ENCODE peak calls at places on chromosomes 7 and 10, in six cellular contexts. Z is endothelial cell of umbilical vein, V is HepG2, Q is WTC11, W is H1, S is K562. E is an unnamed sample.

GRCh38 chr10:32377458-32378370 is 30.8 kb upstream of the EPC1 start:
- DNase-seq in Z (peak), V (peak), Q (no peak), W (no peak), S (peak), E (no peak)

GRCh38 chr7:43639858-43640491 is 57.1 kb downstream of the STK17A start:
- DNase-seq in Z (peak), V (peak), Q (no peak), W (no peak), S (no peak), E (peak)

GRCh38 chr10:47261121-47261520 is 38.9 kb upstream of the GDF10 start:
- DNase-seq in Z (no peak), V (no peak), Q (no peak), W (peak), S (no peak), E (no peak)

GRCh38 chr7:104207348-104207730 is 474 bp downstream of the ORC5 start:
- DNase-seq in Z (peak), V (peak), Q (no peak), W (no peak), S (peak), E (no peak)

GRCh38 chr7:11492307-11492706 is 339.7 kb downstream of the THSD7A start:
- DNase-seq in Z (peak), V (no peak), Q (no peak), W (no peak), S (no peak), E (no peak)

GRCh38 chr7:126485791-126486190 is 767.0 kb downstream of the GRM8 start:
- DNase-seq in Z (no peak), V (no peak), Q (no peak), W (no peak), S (no peak), E (no peak)

GRCh38 chr10:3757638-3758490 is 27.1 kb downstream of the KLF6 start:
- DNase-seq in Z (no peak), V (no peak), Q (no peak), W (no peak), S (no peak), E (no peak)

GRCh38 chr10:47255033-47255813 is 44.8 kb upstream of the GDF10 start:
- DNase-seq in Z (no peak), V (no peak), Q (no peak), W (peak), S (no peak), E (no peak)

GRCh38 chr10:43361532-43362190 is 9.8 kb upstream of the FXYD4 start:
- DNase-seq in Z (no peak), V (no peak), Q (no peak), W (no peak), S (no peak), E (no peak)

GRCh38 chr7:12641196-12641595 is 46.2 kb upstream of the ARL4A start:
- DNase-seq in Z (no peak), V (no peak), Q (no peak), W (no peak), S (no peak), E (no peak)

GRCh38 chr7:12637328-12637727 is 50.1 kb upstream of the ARL4A start:
- DNase-seq in Z (no peak), V (no peak), Q (no peak), W (no peak), S (no peak), E (no peak)

GRCh38 chr7:12640299-12641096 is 46.9 kb upstream of the ARL4A start:
- DNase-seq in Z (no peak), V (peak), Q (no peak), W (no peak), S (no peak), E (no peak)

GRCh38 chr7:12637819-12638592 is 49.4 kb upstream of the ARL4A start:
- DNase-seq in Z (no peak), V (no peak), Q (no peak), W (no peak), S (no peak), E (no peak)

GRCh38 chr7:12638851-12639467 is 48.5 kb upstream of the ARL4A start:
- DNase-seq in Z (peak), V (peak), Q (no peak), W (no peak), S (peak), E (peak)
- TF ChIP-seq JUN in Z (no peak), V (no peak), Q (no peak), W (no peak), S (no peak), E (no peak)

GRCh38 chr7:96219382-96220130 is 102.3 kb downstream of the SLC25A13 start:
- DNase-seq in Z (peak), V (no peak), Q (no peak), W (no peak), S (no peak), E (no peak)
- TF ChIP-seq JUN in Z (no peak), V (no peak), Q (no peak), W (no peak), S (no peak), E (no peak)

GRCh38 chr10:77586719-77587423 is 50.7 kb downstream of the KCNMA1 start:
- DNase-seq in Z (no peak), V (no peak), Q (no peak), W (no peak), S (no peak), E (peak)
- TF ChIP-seq JUN in Z (no peak), V (no peak), Q (no peak), W (no peak), S (no peak), E (no peak)

DNA sequence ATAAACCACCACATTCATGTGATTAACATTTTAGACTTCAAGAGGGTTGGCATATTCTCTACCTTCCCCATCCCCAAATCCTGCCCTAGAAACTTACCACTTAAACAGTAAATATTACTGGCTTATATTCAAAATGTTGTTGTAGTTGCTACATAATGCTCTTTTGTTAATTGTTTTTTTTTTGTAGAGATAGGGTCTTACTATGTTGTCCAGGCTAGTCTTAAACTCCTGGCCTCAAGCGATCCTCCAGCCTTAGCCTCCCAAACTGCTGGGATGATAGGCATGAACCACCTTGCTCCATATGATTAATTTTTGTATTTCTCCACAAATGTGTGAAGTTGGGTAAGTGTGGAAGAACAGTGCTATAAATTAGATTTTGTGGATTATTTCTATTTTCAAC is 6.5 kb downstream of the PDK4 start:
- DNase-seq in Z (no peak), V (no peak), Q (no peak), W (no peak), S (no peak), E (no peak)
- TF ChIP-seq JUN in Z (no peak), V (no peak), Q (no peak), W (no peak), S (no peak), E (no peak)

GRCh38 chr10:50470345-50470744 is 153.4 kb downstream of the SGMS1 start:
- DNase-seq in Z (no peak), V (no peak), Q (no peak), W (no peak), S (no peak), E (no peak)
- TF ChIP-seq JUN in Z (no peak), V (no peak), Q (no peak), W (no peak), S (no peak), E (no peak)

GRCh38 chr10:29517352-29517923 is 117.3 kb downstream of the SVIL start:
- DNase-seq in Z (peak), V (peak), Q (peak), W (peak), S (peak), E (peak)
- TF ChIP-seq JUN in Z (no peak), V (no peak), Q (no peak), W (no peak), S (no peak), E (no peak)

DNA sequence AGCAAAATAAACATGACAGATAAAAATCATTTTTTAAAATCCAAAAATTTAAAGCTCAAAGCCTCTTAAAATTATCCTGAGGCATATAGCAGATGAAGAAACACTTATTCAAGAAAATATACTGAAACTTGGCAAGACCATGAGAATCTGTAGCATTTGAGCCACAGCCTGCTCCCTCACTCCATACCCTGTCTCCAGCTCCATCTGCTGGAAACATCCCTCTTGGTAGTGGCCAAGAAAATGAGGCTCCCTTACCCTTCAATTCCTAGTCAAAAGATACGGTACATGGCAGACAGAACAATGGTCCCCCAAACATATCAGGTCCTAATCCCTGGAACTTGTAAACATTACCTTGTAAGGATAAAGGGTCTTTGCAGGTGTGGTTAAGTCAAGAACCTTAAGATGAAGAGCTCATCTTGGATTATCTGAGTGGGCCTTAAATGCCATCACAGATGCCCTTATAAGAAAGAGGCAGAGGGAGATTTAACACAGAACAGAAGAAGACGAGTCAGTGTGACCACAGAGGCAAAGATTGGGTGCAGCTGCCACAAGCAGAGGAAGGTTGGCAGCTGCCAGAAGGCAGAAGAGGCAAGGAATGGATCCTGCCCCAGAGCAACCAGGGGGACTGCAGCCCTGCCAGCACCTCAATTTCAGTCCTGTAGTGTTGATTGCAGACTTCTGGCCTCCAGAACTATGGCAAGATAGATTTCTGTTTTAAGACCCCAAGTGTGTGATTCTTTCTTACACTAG is 149.4 kb downstream of the ZNF248 start:
- DNase-seq in Z (no peak), V (no peak), Q (no peak), W (no peak), S (no peak), E (peak)
- TF ChIP-seq JUN in Z (no peak), V (no peak), Q (no peak), W (no peak), S (no peak), E (no peak)

DNA sequence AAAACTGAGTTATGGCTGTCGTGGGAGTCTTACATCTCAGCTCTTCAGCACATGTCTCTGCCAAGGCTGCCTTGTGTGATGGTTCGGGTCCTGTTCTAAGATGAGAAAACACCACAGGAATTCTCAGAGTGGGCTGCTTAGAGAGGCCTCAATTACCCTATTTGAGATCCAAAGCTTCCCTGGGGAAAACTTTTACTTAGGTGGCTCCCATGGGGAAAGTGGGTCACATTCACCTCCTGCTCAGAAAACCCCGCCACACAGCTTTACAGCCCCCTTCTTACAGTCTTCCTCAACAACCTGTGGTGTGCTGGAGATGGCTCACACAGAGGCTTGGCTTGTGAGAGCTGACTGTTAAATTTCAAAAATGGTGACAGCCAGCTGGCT is 36.6 kb upstream of the KCNIP2 start:
- DNase-seq in Z (no peak), V (no peak), Q (no peak), W (no peak), S (no peak), E (no peak)
- TF ChIP-seq JUN in Z (no peak), V (no peak), Q (no peak), W (no peak), S (no peak), E (no peak)

GRCh38 chr7:127905491-127906330 is 125.5 kb downstream of the LRRC4 start:
- DNase-seq in Z (peak), V (peak), Q (no peak), W (no peak), S (no peak), E (no peak)
- TF ChIP-seq JUN in Z (no peak), V (no peak), Q (no peak), W (no peak), S (no peak), E (no peak)

GRCh38 chr7:112485766-112486165 is 5.0 kb downstream of the LSMEM1 start:
- DNase-seq in Z (no peak), V (no peak), Q (no peak), W (no peak), S (no peak), E (no peak)
- TF ChIP-seq JUN in Z (no peak), V (no peak), Q (no peak), W (no peak), S (no peak), E (no peak)